ENCODE peak calls at places on chromosomes 3 and 15, in seven cellular contexts. E is HepG2, K is HCT116, L is T47D, O is SK-N-SH, Q is K562, I is GM12878. V is an unnamed sample.

GRCh38 chr3:127165036-127165435 is 27.9 kb upstream of the PRR23E start:
- DNase-seq in E (no peak), K (no peak), L (no peak), O (no peak), Q (no peak), I (no peak), V (no peak)

GRCh38 chr3:66053009-66053782 is 14.5 kb upstream of the MAGI1 start:
- DNase-seq in E (no peak), K (no peak), L (no peak), O (no peak), Q (no peak), I (no peak), V (no peak)

GRCh38 chr3:42376397-42376798 is 34.0 kb downstream of the LYZL4 start:
- DNase-seq in E (no peak), K (peak), L (no peak), O (no peak), Q (no peak), I (no peak), V (no peak)

GRCh38 chr3:5411786-5412185 is 224.3 kb downstream of the EDEM1 start:
- DNase-seq in E (no peak), K (no peak), L (no peak), O (no peak), Q (no peak), I (no peak), V (no peak)

GRCh38 chr3:143063018-143063417 is 56.6 kb upstream of the CHST2 start:
- DNase-seq in E (no peak), K (no peak), L (no peak), O (no peak), Q (no peak), I (no peak), V (no peak)

GRCh38 chr3:5160926-5161858 is 26.3 kb upstream of the EDEM1 start:
- DNase-seq in E (no peak), K (peak), L (no peak), O (peak), Q (no peak), I (no peak), V (no peak)

GRCh38 chr3:126870608-126871210 is 112.2 kb upstream of the PLXNA1 start:
- DNase-seq in E (no peak), K (no peak), L (no peak), O (no peak), Q (no peak), I (no peak), V (no peak)

GRCh38 chr3:34260991-34261365 is 462.5 kb downstream of the PDCD6IP start:
- DNase-seq in E (no peak), K (no peak), L (no peak), O (no peak), Q (no peak), I (no peak), V (no peak)

GRCh38 chr3:160150066-160150465 is 75.2 kb upstream of the C3orf80 start:
- DNase-seq in E (no peak), K (no peak), L (no peak), O (no peak), Q (no peak), I (no peak), V (no peak)

GRCh38 chr3:134463676-134464611 is 21.8 kb downstream of the ANAPC13 start:
- DNase-seq in E (no peak), K (no peak), L (no peak), O (peak), Q (no peak), I (no peak), V (peak)

GRCh38 chr3:178083906-178084823 is 452.1 kb upstream of the KCNMB2 start:
- DNase-seq in E (peak), K (peak), L (peak), O (peak), Q (peak), I (no peak), V (no peak)

GRCh38 chr3:184237772-184238171 is 8.4 kb downstream of the VWA5B2 start:
- DNase-seq in E (no peak), K (no peak), L (no peak), O (no peak), Q (no peak), I (no peak), V (no peak)

GRCh38 chr3:126133606-126134005 is 46.8 kb downstream of the ALDH1L1 start:
- DNase-seq in E (no peak), K (no peak), L (no peak), O (no peak), Q (no peak), I (no peak), V (peak)

GRCh38 chr15:65416845-65417416 is 5.8 kb downstream of the IGDCC4 start:
- DNase-seq in E (no peak), K (no peak), L (no peak), O (no peak), Q (no peak), I (no peak), V (peak)

GRCh38 chr3:180048108-180048507 is 11.4 kb upstream of the PEX5L start:
- DNase-seq in E (no peak), K (no peak), L (no peak), O (no peak), Q (no peak), I (peak), V (no peak)

GRCh38 chr3:85842081-85842480 is 883.3 kb downstream of the CADM2 start:
- DNase-seq in E (no peak), K (no peak), L (no peak), O (no peak), Q (no peak), I (no peak), V (no peak)

GRCh38 chr3:85835857-85836470 is 877.2 kb downstream of the CADM2 start:
- DNase-seq in E (no peak), K (no peak), L (no peak), O (no peak), Q (no peak), I (no peak), V (no peak)

GRCh38 chr3:85837402-85837801 is 878.6 kb downstream of the CADM2 start:
- DNase-seq in E (no peak), K (no peak), L (no peak), O (no peak), Q (no peak), I (no peak), V (no peak)

DNA sequence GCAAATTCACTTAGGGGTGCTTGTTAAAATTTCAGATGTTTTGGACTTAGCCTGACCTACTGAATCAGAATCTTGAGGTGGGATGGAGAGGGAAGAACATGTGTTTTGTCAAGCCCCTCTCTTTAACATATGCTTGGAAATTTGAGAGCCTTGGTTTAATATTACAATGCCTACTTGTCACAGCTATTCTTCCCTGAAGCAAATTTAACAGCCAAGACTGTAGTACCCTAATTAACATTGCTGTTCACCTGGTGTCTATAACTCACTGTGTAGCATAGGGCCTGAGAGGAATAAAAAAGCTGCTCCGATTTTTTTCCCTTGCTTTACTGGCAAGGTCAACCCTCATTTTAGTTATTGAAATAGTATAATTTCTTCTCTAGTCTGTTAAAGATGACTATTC is 880.1 kb downstream of the CADM2 start:
- DNase-seq in E (no peak), K (no peak), L (no peak), O (no peak), Q (no peak), I (no peak), V (no peak)
- TF ChIP-seq JUND in E (no peak), K (no peak), L (no peak), O (no peak), Q (no peak), I (no peak), V (no peak)

GRCh38 chr3:85005947-85006346 is 47.2 kb downstream of the CADM2 start:
- DNase-seq in E (peak), K (no peak), L (no peak), O (peak), Q (no peak), I (no peak), V (no peak)
- TF ChIP-seq JUND in E (no peak), K (no peak), L (no peak), O (no peak), Q (no peak), I (no peak), V (no peak)

GRCh38 chr3:187266691-187267090 is 24.8 kb downstream of the MASP1 start:
- DNase-seq in E (no peak), K (no peak), L (no peak), O (no peak), Q (no peak), I (no peak), V (no peak)
- TF ChIP-seq JUND in E (no peak), K (no peak), L (no peak), O (no peak), Q (no peak), I (no peak), V (no peak)

GRCh38 chr15:74200394-74200793 is 2.2 kb downstream of the STRA6 start:
- DNase-seq in E (no peak), K (peak), L (peak), O (peak), Q (no peak), I (no peak), V (no peak)
- TF ChIP-seq JUND in E (no peak), K (no peak), L (no peak), O (no peak), Q (no peak), I (no peak), V (no peak)

DNA sequence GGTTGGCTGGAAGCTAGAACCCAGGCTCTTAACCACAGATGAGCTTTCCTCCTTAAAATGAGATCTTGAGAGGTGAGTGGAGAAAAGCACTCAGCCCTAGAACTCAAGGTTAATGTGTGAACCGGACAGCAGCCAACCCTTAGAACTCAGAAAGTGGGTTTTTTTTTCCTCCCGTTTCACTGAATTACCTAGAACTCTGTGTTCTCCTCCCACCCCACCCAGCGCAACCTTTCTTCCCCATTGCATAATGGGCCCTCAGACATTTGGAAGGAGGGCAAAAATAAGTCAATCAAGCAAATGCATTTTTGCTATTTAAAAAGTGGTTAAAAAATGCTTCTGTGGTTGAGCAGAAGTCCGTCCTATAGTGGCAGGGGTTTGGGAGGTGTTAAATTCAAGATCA is 36.7 kb downstream of the POC1A start:
- DNase-seq in E (no peak), K (no peak), L (no peak), O (no peak), Q (no peak), I (no peak), V (no peak)
- TF ChIP-seq JUND in E (no peak), K (no peak), L (no peak), O (no peak), Q (no peak), I (no peak), V (no peak)

GRCh38 chr3:197736010-197736490 is 654 bp downstream of the RUBCN start:
- DNase-seq in E (no peak), K (no peak), L (peak), O (peak), Q (no peak), I (no peak), V (no peak)

GRCh38 chr3:197733042-197733441 is 3.7 kb downstream of the RUBCN start:
- DNase-seq in E (no peak), K (no peak), L (no peak), O (no peak), Q (no peak), I (no peak), V (no peak)

GRCh38 chr3:197737319-197737649 is 580 bp upstream of the RUBCN start:
- DNase-seq in E (no peak), K (no peak), L (no peak), O (no peak), Q (no peak), I (no peak), V (no peak)

GRCh38 chr3:197736491-197737318 is at the start of gene RUBCN:
- DNase-seq in E (peak), K (peak), L (peak), O (peak), Q (peak), I (peak), V (peak)

GRCh38 chr3:197734667-197735318 is 1.9 kb downstream of the RUBCN start:
- DNase-seq in E (no peak), K (no peak), L (no peak), O (no peak), Q (no peak), I (peak), V (no peak)
- TF ChIP-seq JUND in E (no peak), K (no peak), L (no peak), O (no peak), Q (no peak), I (no peak), V (no peak)

GRCh38 chr3:112046599-112046998 is 12.1 kb downstream of the TMPRSS7 start:
- DNase-seq in E (no peak), K (no peak), L (no peak), O (no peak), Q (no peak), I (no peak), V (no peak)
- TF ChIP-seq JUND in E (no peak), K (no peak), L (no peak), O (no peak), Q (no peak), I (no peak), V (no peak)

GRCh38 chr15:52255935-52256334 is 39.7 kb downstream of the MYO5C start:
- DNase-seq in E (no peak), K (no peak), L (no peak), O (no peak), Q (no peak), I (no peak), V (no peak)
- TF ChIP-seq JUND in E (no peak), K (no peak), L (no peak), O (no peak), Q (no peak), I (no peak), V (no peak)

V was measured in H1.